ENCODE peak calls at places on chromosome 9, in seven cellular contexts. L is heart right ventricle; S is HTR-8/SVneo; C is colonic mucosa; M is SK-N-SH; Z is CD8-positive, alpha-beta T cell; D is HEK293T. K is an unnamed sample.

GRCh38 chr9:107674252-107674936 is 184.8 kb upstream of the KLF4 start:
- DNase-seq in L (no peak), S (no peak), C (no peak), M (no peak), Z (no peak), D (no peak), K (no peak)

GRCh38 chr9:132487351-132487791 is 77.4 kb downstream of the CFAP77 start:
- DNase-seq in L (no peak), S (no peak), C (no peak), M (no peak), Z (no peak), D (no peak), K (no peak)

GRCh38 chr9:135951889-135952663 is 9.1 kb downstream of the UBAC1 start:
- DNase-seq in L (no peak), S (peak; percentile 79), C (no peak), M (no peak), Z (no peak), D (peak; percentile 49), K (no peak)

GRCh38 chr9:32434892-32435291 is 50.4 kb downstream of the ACO1 start:
- DNase-seq in L (no peak), S (no peak), C (no peak), M (no peak), Z (no peak), D (no peak), K (no peak)

GRCh38 chr9:76087978-76088377 is 197.5 kb downstream of the PCSK5 start:
- DNase-seq in L (no peak), S (no peak), C (no peak), M (no peak), Z (no peak), D (no peak), K (no peak)

GRCh38 chr9:99347556-99347955 is 125.5 kb downstream of the SEC61B start:
- DNase-seq in L (no peak), S (no peak), C (no peak), M (no peak), Z (no peak), D (no peak), K (no peak)

GRCh38 chr9:76868897-76869296 is 37.0 kb downstream of the PRUNE2 start:
- DNase-seq in L (no peak), S (no peak), C (no peak), M (no peak), Z (no peak), D (no peak), K (peak; percentile 6)

GRCh38 chr9:137232510-137232909 is 1.8 kb downstream of the SLC34A3 start:
- DNase-seq in L (no peak), S (no peak), C (no peak), M (no peak), Z (no peak), D (no peak), K (no peak)

GRCh38 chr9:34375901-34376595 is 650 bp downstream of the MYORG start:
- DNase-seq in L (peak; percentile 55), S (peak; percentile 52), C (peak; percentile 70), M (peak; percentile 76), Z (no peak), D (peak; percentile 50), K (no peak)

GRCh38 chr9:100125913-100126312 is 26.9 kb downstream of the INVS start:
- DNase-seq in L (no peak), S (no peak), C (no peak), M (no peak), Z (no peak), D (no peak), K (no peak)

GRCh38 chr9:88447431-88447830 is 59.2 kb downstream of the SPIN1 start:
- DNase-seq in L (no peak), S (no peak), C (no peak), M (no peak), Z (no peak), D (no peak), K (no peak)

GRCh38 chr9:132042324-132042723 is 37.3 kb downstream of the MED27 start:
- DNase-seq in L (no peak), S (peak; percentile 64), C (no peak), M (no peak), Z (no peak), D (no peak), K (peak; percentile 74)

GRCh38 chr9:72933730-72934665 is 18.9 kb downstream of the ALDH1A1 start:
- DNase-seq in L (no peak), S (no peak), C (no peak), M (no peak), Z (no peak), D (no peak), K (no peak)

GRCh38 chr9:98045234-98046160 is 11.0 kb upstream of the NANS start:
- DNase-seq in L (no peak), S (no peak), C (no peak), M (no peak), Z (no peak), D (no peak), K (no peak)

GRCh38 chr9:127032256-127032655 is 90.2 kb downstream of the ANGPTL2 start:
- DNase-seq in L (no peak), S (no peak), C (no peak), M (no peak), Z (no peak), D (no peak), K (no peak)

GRCh38 chr9:113361304-113362018 is 12.1 kb downstream of the BSPRY start:
- DNase-seq in L (no peak), S (no peak), C (no peak), M (no peak), Z (no peak), D (no peak), K (no peak)

GRCh38 chr9:132712753-132713152 is 42.5 kb downstream of the GTF3C4 start:
- DNase-seq in L (no peak), S (no peak), C (no peak), M (no peak), Z (no peak), D (no peak), K (no peak)

GRCh38 chr9:104092192-104092591 is 1.9 kb upstream of the SMC2 start:
- DNase-seq in L (no peak), S (no peak), C (no peak), M (no peak), Z (no peak), D (no peak), K (no peak)

GRCh38 chr9:33263131-33263935 is 1.2 kb downstream of the BAG1 start:
- DNase-seq in L (peak; percentile 11), S (peak; percentile 8), C (no peak), M (peak; percentile 29), Z (no peak), D (no peak), K (no peak)

GRCh38 chr9:92660266-92660665 is 9.7 kb downstream of the IPPK start:
- DNase-seq in L (no peak), S (no peak), C (no peak), M (no peak), Z (no peak), D (no peak), K (no peak)

GRCh38 chr9:6054280-6055099 is 39.1 kb upstream of the RANBP6 start:
- DNase-seq in L (peak; percentile 66), S (peak; percentile 51), C (peak; percentile 63), M (peak; percentile 52), Z (peak; percentile 41), D (peak; percentile 56), K (peak; percentile 19)

GRCh38 chr9:89755835-89756234 is 151.0 kb downstream of the GADD45G start:
- DNase-seq in L (peak; percentile 62), S (no peak), C (no peak), M (no peak), Z (no peak), D (no peak), K (no peak)

GRCh38 chr9:123872710-123873109 is 57.2 kb downstream of the DENND1A start:
- DNase-seq in L (no peak), S (no peak), C (no peak), M (no peak), Z (no peak), D (peak; percentile 33), K (peak; percentile 12)

GRCh38 chr9:131020388-131020787 is 11.4 kb downstream of the LAMC3 start:
- DNase-seq in L (no peak), S (no peak), C (no peak), M (no peak), Z (no peak), D (no peak), K (no peak)

GRCh38 chr9:96486351-96487029 is 36.5 kb downstream of the HABP4 start:
- DNase-seq in L (peak; percentile 75), S (peak; percentile 40), C (peak; percentile 23), M (peak; percentile 65), Z (no peak), D (no peak), K (no peak)